ENCODE peak calls at places on chromosomes 4 and X, in seven cellular contexts. H is mesendoderm, X is mesenchymal stem cell, S is IMR-90, W is neuronal stem cell, A is H1, G is trophoblast cell. U is an unnamed sample.

GRCh38 chrX:31870267-31870666 is 798.4 kb upstream of the FTHL17 start:
- DNase-seq in A (no peak), W (no peak), G (no peak), X (no peak), H (peak), S (no peak), U (no peak)

GRCh38 chr4:107210450-107211239 is 174.5 kb upstream of the DKK2 start:
- DNase-seq in G (peak), H (peak), W (no peak), X (peak), A (no peak), S (peak), U (no peak)

GRCh38 chrX:104803219-104803618 is 237.2 kb downstream of the IL1RAPL2 start:
- DNase-seq in G (peak), W (no peak), X (no peak), S (no peak), A (no peak), H (no peak), U (no peak)

GRCh38 chr4:137768196-137768595 is 235.9 kb upstream of the PCDH18 start:
- DNase-seq in W (no peak), H (no peak), A (no peak), G (no peak), S (peak), X (peak), U (no peak)

GRCh38 chr4:8837181-8837811 is 34.3 kb downstream of the HMX1 start:
- DNase-seq in G (no peak), A (peak), W (peak), X (no peak), H (peak), S (no peak), U (peak)

GRCh38 chr4:6123541-6123940 is 76.8 kb downstream of the JAKMIP1 start:
- DNase-seq in W (no peak), G (no peak), A (no peak), X (no peak), S (no peak), H (no peak), U (no peak)

GRCh38 chr4:42501624-42502401 is 104.5 kb downstream of the SHISA3 start:
- DNase-seq in X (peak), A (no peak), W (peak), S (no peak), G (no peak), H (peak), U (no peak)

GRCh38 chr4:55083771-55084170 is 41.6 kb downstream of the KDR start:
- DNase-seq in S (no peak), W (no peak), H (no peak), X (no peak), A (no peak), G (no peak), U (no peak)

GRCh38 chr4:175443547-175443946 is 368.5 kb downstream of the GPM6A start:
- DNase-seq in G (no peak), A (no peak), X (no peak), H (no peak), S (no peak), W (no peak), U (no peak)

GRCh38 chr4:1604181-1604705 is 79.9 kb downstream of the FAM53A start:
- DNase-seq in W (no peak), A (no peak), H (no peak), G (no peak), S (no peak), X (no peak), U (no peak)

GRCh38 chr4:28481565-28481964 is 1620.9 kb downstream of the STIM2 start:
- DNase-seq in W (no peak), G (no peak), H (peak), X (no peak), S (no peak), A (no peak), U (no peak)

GRCh38 chr4:158649111-158649680 is 22.5 kb downstream of the C4orf46 start:
- DNase-seq in H (no peak), X (no peak), G (peak), W (no peak), S (no peak), A (no peak), U (no peak)

GRCh38 chrX:77743720-77744119 is 42.3 kb downstream of the ATRX start:
- DNase-seq in A (no peak), H (peak), X (peak), S (peak), W (no peak), G (no peak), U (no peak)

GRCh38 chr4:151772322-151772721 is 11.5 kb upstream of the GATB start:
- DNase-seq in S (no peak), G (peak), A (no peak), X (no peak), H (no peak), W (no peak), U (no peak)

GRCh38 chrX:121308276-121308805 is 260.9 kb downstream of the GLUD2 start:
- DNase-seq in S (no peak), A (no peak), G (peak), X (no peak), H (peak), W (no peak), U (peak)

GRCh38 chr4:10020871-10021676 is at the start of gene SLC2A9:
- DNase-seq in G (peak), W (no peak), A (no peak), S (no peak), X (no peak), H (no peak), U (peak)

GRCh38 chr4:153402366-153402765 is 57.9 kb downstream of the MND1 start:
- DNase-seq in H (no peak), G (no peak), W (no peak), A (no peak), X (peak), S (no peak), U (no peak)

GRCh38 chr4:152090543-152090942 is 329.7 kb upstream of the GATB start:
- DNase-seq in G (peak), H (peak), S (peak), A (no peak), W (no peak), X (peak), U (peak)

GRCh38 chr4:101187837-101188236 is 159.5 kb downstream of the PPP3CA start:
- DNase-seq in H (no peak), S (no peak), X (no peak), W (no peak), A (no peak), G (no peak), U (no peak)

DNA sequence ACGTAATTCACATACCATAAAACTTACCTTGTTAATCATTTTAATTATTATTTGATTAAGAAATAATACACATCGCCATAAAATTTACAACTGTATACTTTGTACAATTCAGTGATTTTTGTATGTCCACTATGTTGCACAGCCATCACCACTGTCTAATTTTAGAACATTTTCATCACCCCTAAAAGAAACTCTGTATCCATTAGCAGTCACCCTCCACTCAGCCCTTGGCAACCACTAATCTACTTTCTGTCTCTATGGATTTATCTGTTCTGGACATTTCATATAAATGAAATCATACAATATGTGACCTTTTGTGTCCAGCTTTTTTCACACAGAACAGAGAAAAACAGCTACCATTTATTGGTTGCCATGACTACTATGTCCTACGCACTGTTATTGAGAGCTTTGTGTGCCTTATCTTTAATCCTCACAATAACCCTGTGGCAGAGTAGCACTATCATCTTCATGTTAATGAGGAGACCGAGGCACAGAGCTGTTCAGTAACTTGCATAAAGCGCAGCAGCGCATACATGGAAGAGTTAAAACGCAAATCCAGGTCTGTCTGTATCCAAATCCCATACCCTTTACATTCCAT is 64.6 kb upstream of the PAGE1 start:
- DNase-seq in X (no peak), W (no peak), G (no peak), S (no peak), H (no peak), A (no peak), U (no peak)
- H2AK5ac ChIP-seq in X (no peak), W (no peak), G (no peak), S (no peak), H (no peak), A (no peak), U (no peak)

DNA sequence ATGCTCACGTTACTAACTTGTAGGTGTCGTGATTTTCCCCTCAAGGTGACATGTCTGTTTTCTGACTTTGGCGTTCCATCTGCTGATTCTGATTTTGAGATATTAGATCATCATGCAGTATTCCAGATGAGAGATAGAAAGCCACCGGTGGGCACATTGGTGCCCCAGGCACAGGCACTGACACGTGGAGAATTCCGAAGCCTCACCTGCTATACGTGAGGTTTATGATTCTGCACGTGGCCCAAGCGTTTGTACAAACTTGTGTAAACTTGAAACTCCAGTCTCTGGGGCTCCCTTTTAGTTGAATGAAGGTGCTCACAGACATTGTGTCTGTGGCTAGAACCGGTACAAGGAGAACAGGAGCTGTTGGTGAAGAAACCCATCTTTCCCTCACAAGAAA is 81.1 kb downstream of the TENM3 start:
- DNase-seq in G (no peak), H (no peak), W (no peak), X (no peak), S (no peak), A (no peak), U (no peak)
- H2AK5ac ChIP-seq in G (no peak), H (no peak), W (no peak), X (no peak), S (no peak), A (no peak), U (no peak)

GRCh38 chrX:148611993-148612392 is 111.6 kb downstream of the AFF2 start:
- DNase-seq in W (no peak), A (no peak), S (no peak), H (no peak), X (no peak), G (no peak), U (no peak)

GRCh38 chrX:148609766-148610698 is 109.6 kb downstream of the AFF2 start:
- DNase-seq in H (peak), X (no peak), G (no peak), W (peak), S (no peak), A (no peak), U (peak)

GRCh38 chrX:148612431-148612830 is 112.0 kb downstream of the AFF2 start:
- DNase-seq in S (no peak), H (no peak), G (no peak), A (no peak), X (no peak), W (no peak), U (no peak)
- H2AK5ac ChIP-seq in S (no peak), H (no peak), G (no peak), A (no peak), X (no peak), W (no peak), U (no peak)

DNA sequence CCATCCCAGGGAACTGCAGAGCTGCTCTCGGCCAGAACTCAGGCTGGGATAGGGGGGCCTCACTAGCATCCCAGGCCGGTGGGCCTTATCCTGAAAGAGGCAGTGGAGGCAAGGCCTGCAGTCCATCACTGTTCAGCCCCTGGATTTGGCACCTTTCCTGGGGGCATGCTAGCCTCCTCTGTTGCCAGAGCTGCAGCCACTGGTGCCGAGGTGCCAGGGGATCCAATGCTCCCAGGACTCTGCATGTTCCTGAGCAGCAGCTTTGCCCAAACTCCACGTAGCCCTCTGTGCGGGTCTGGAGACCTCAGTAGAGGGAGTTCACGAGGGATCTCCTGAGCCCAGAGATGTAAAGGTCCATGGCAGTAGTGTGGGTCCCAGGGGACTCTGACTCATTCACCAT is 551.7 kb upstream of the AMOT start:
- DNase-seq in A (no peak), G (no peak), X (no peak), W (no peak), S (no peak), H (no peak), U (no peak)
- H2AK5ac ChIP-seq in A (no peak), G (no peak), X (no peak), W (no peak), S (no peak), H (no peak), U (no peak)

DNA sequence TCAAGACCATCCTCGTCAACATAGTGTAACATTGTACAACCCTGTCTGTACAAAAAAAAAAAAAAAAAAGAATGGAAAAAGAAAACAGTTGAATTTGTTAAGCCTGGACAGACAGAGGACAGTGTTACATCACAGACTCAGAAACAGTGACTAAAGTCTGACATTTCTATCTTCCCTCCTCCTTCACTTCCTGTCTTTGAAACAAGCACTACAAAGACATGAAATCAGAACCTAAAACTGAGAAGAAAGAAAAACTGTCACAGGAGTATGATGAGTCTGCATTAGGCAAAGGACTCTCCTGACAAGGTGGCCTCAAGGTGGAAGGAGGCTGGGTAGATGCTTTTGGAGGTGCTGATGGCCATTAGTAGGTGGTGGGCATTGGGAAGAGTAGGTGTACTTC is 126.7 kb downstream of the RBM47 start:
- DNase-seq in G (no peak), X (no peak), H (no peak), S (peak), W (no peak), A (no peak), U (no peak)
- H2AK5ac ChIP-seq in G (no peak), X (no peak), H (no peak), S (no peak), W (no peak), A (no peak), U (no peak)

U was measured in H9.